ENCODE peak calls at places on chromosome 11, in five cellular contexts. F is neural progenitor cell, O is trophoblast cell, Y is body of pancreas, K is GM12878. I is an unnamed sample. For H3K36me3 and H3K27me3, the result is how much of the 10 kb centered on the place peaks cover.

GRCh38 chr11:109946322-109946846 is 146.8 kb upstream of the ZC3H12C start:
- DNase-seq in F (peak), O (peak), Y (peak), K (peak), I (peak)

GRCh38 chr11:130217133-130217631 is 57.6 kb downstream of the ST14 start:
- DNase-seq in F (no peak), O (no peak), Y (no peak), K (no peak), I (peak)

GRCh38 chr11:47104337-47104950 is 72.2 kb downstream of the ARFGAP2 start:
- DNase-seq in F (peak), O (no peak), Y (no peak), K (no peak), I (peak)

GRCh38 chr11:117820516-117820915 is 4.0 kb downstream of the FXYD2 start:
- DNase-seq in F (no peak), O (no peak), Y (no peak), K (no peak), I (peak)

GRCh38 chr11:121237686-121238658 is 54.6 kb upstream of the SC5D start:
- DNase-seq in F (no peak), O (no peak), Y (no peak), K (peak), I (no peak)

GRCh38 chr11:133950874-133951483 is 5.8 kb downstream of the IGSF9B start:
- DNase-seq in F (peak), O (no peak), Y (no peak), K (no peak), I (peak)

GRCh38 chr11:90747057-90747456 is 524.2 kb upstream of the CHORDC1 start:
- DNase-seq in F (no peak), O (no peak), Y (no peak), K (no peak), I (no peak)

GRCh38 chr11:12139144-12139881 is 28.9 kb downstream of the MICAL2 start:
- DNase-seq in F (no peak), O (no peak), Y (no peak), K (no peak), I (peak)

GRCh38 chr11:35554491-35555237 is 29.2 kb upstream of the PAMR1 start:
- DNase-seq in F (no peak), O (no peak), Y (no peak), K (no peak), I (peak)

GRCh38 chr11:120215634-120216033 is 4.8 kb downstream of the OAF start:
- DNase-seq in F (no peak), O (peak), Y (peak), K (no peak), I (no peak)

GRCh38 chr11:96137357-96137756 is 205.6 kb downstream of the MAML2 start:
- DNase-seq in F (no peak), O (no peak), Y (no peak), K (no peak), I (no peak)

GRCh38 chr11:64767344-64768299 is 7.8 kb upstream of the PYGM start:
- DNase-seq in F (peak), O (peak), Y (peak), K (no peak), I (peak)

DNA sequence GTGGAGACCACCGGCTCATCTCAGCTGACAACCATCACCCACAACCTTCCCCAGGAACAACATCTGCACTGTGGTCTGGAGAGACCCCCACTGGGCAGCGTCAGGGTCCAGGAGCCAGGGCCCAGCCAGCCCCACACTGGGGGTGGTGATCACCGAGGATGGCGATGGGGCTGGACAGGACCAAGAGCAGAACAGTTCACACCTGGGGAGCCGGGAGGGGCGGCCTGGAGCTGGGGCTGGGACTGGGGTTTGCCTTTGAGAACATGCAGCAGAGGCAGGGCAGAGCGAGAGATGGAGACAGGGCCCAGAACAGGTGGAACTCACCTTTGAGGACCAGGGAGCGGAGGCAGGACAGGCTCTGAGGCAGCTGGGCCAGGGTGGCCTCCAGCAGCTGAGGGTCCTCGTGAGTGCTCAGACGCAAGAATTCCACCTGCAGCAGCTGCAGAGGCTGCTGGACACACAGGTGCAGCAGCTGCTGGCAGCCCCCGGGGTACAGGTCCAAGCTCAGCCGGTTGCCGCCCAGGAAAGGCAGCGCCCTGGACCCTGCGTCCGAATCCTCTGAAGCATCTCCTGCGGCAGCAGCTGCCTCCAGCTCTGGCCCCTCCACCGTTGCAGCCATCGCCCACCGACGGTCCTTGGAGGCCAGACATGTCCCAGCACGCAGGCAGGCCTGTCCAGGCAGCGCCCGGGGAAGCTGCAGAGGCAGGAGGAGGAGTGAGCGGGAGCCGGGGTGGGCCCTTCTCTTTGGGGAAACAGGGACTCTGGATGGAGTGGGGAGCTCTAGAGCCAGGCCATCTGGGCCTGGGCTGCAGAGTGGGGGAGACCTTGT is 1.0 kb downstream of the PIDD1 start:
- DNase-seq in F (no peak), O (no peak), Y (no peak), K (no peak), I (peak)
- H3K36me3 ChIP-seq in F (under half), O (under half), Y (under half), K (under half), I (under half)

DNA sequence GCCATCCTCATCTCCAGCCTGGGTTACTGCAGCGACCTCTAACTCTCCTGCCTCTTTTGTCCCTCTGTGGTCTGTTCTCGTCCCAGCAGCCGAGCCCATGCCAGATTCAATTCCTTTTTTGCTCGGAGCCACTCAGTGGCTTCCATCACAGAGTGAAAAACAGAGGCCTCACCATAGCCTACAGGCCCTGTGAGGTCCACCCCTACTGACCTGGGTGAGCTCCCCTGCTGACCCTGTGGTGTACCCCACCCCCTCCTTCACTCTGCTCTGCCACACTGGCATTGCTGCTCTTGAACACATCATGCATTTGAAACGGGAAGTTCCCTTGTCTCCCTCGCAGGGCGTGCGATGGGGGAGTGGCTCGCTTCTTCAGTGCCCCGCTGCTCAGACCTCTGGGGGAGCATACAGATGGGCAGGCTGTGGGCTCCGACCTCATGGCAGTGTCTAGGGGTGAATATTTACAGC is 2.1 kb downstream of the AIP start:
- DNase-seq in F (no peak), O (no peak), Y (no peak), K (peak), I (no peak)
- H3K27me3 ChIP-seq in F (under half), O (under half), Y (under half), K (under half), I (under half)

DNA sequence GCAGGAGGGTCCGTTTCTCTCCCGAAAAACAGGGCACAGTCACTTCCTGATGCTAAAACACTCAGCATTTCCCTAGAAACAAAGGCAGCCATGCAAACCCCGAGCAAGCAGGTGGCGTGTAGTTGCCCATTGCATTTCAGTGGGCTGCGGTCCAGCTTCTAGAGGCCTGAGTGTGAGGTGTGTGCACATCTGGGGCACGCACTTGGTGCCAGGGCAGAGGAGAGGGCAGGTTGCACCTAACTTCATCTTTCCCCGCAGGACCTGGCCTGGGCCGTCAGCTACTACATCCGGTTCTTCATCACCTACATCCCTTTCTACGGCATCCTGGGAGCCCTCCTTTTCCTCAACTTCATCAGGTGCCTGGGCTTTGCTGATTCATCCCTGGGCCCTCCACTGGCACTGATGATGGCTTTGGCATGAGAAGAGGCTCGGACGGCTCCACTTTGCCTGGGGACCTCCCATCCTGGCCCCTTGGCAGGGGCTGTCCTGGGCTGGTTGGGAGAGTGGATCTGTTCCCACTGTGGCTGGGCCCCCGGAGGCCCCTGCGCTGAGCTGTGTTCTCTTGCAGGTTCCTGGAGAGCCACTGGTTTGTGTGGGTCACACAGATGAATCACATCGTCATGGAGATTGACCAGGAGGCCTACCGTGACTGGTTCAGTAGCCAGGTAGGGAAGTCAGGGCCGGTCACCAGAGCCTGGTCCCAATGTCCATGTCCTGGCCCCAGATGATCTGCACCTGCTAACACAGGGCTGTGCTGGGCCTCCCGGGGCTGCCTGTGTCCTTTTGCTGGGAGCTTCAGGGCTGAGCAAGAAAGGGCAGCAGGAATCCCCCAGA is 28.4 kb downstream of the FADS3 start:
- DNase-seq in F (no peak), O (no peak), Y (no peak), K (no peak), I (no peak)
- H3K36me3 ChIP-seq in F (under half), O (half or more), Y (under half), K (under half), I (under half)

GRCh38 chr11:1163321-1163910 is 5.7 kb downstream of the MUC5AC start:
- DNase-seq in F (no peak), O (no peak), Y (no peak), K (no peak), I (peak)
- H3K27me3 ChIP-seq in F (under half), O (under half), Y (under half), K (under half), I (under half)

GRCh38 chr11:67213251-67213650 is 53.0 kb upstream of the GRK2 start:
- DNase-seq in F (no peak), O (no peak), Y (no peak), K (peak), I (no peak)
- H3K36me3 ChIP-seq in F (under half), O (under half), Y (under half), K (under half), I (under half)